ENCODE peak calls at places on chromosomes 7 and 10, in seven cellular contexts. N is tibial artery, C is astrocyte of the cerebellum, A is GM06990, M is lower leg skin, F is endodermal cell, W is right atrium auricular region. J is an unnamed sample.

GRCh38 chr10:72272689-72273409 is 875 bp upstream of the DDIT4 start:
- DNase-seq in N (peak; percentile 98), C (peak; percentile 73), A (peak; percentile 84), M (peak; percentile 98), F (peak; percentile 96), W (peak; percentile 98), J (peak; percentile 88)

GRCh38 chr7:43511769-43512515 is 71.0 kb upstream of the STK17A start:
- DNase-seq in N (no peak), C (no peak), A (no peak), M (no peak), F (no peak), W (no peak), J (no peak)

GRCh38 chr10:60461688-60462087 is 72.0 kb upstream of the ANK3 start:
- DNase-seq in N (no peak), C (no peak), A (no peak), M (no peak), F (no peak), W (no peak), J (no peak)

GRCh38 chr7:74059681-74060588 is 23.7 kb upstream of the LIMK1 start:
- DNase-seq in N (peak; percentile 82), C (no peak), A (no peak), M (peak; percentile 94), F (no peak), W (no peak), J (no peak)

GRCh38 chr7:113710310-113711106 is 208.3 kb downstream of the PPP1R3A start:
- DNase-seq in N (no peak), C (peak; percentile 82), A (peak; percentile 33), M (no peak), F (peak; percentile 81), W (peak; percentile 64), J (peak; percentile 89)

GRCh38 chr10:74310652-74311257 is 159.7 kb downstream of the ADK start:
- DNase-seq in N (no peak), C (no peak), A (no peak), M (no peak), F (no peak), W (no peak), J (no peak)

GRCh38 chr7:40502359-40502758 is 367.6 kb downstream of the SUGCT start:
- DNase-seq in N (no peak), C (no peak), A (no peak), M (no peak), F (no peak), W (no peak), J (no peak)

GRCh38 chr10:68542046-68542445 is 14.7 kb upstream of the SLC25A16 start:
- DNase-seq in N (no peak), C (no peak), A (no peak), M (no peak), F (no peak), W (no peak), J (no peak)

GRCh38 chr10:71216363-71216695 is 4.0 kb downstream of the UNC5B start:
- DNase-seq in N (peak; percentile 50), C (no peak), A (no peak), M (peak; percentile 39), F (peak; percentile 55), W (no peak), J (no peak)

GRCh38 chr7:79820387-79820786 is 314.2 kb upstream of the GNAI1 start:
- DNase-seq in N (no peak), C (peak; percentile 52), A (no peak), M (no peak), F (no peak), W (no peak), J (no peak)

GRCh38 chr7:1255817-1256340 is 23.2 kb downstream of the UNCX start:
- DNase-seq in N (no peak), C (no peak), A (no peak), M (no peak), F (no peak), W (no peak), J (no peak)

GRCh38 chr7:123727071-123727837 is 21.5 kb downstream of the WASL start:
- DNase-seq in N (no peak), C (peak; percentile 94), A (no peak), M (no peak), F (no peak), W (no peak), J (no peak)

GRCh38 chr7:116863168-116863670 is 832 bp downstream of the CAPZA2 start:
- DNase-seq in N (peak; percentile 67), C (no peak), A (no peak), M (no peak), F (peak; percentile 71), W (no peak), J (peak; percentile 19)

GRCh38 chr7:129612112-129613015 is 844 bp downstream of the NRF1 start:
- DNase-seq in N (peak; percentile 70), C (peak; percentile 19), A (peak; percentile 59), M (peak; percentile 94), F (peak; percentile 72), W (no peak), J (peak; percentile 60)

GRCh38 chr7:107711301-107711700 is 32.6 kb upstream of the CBLL1 start:
- DNase-seq in N (no peak), C (no peak), A (no peak), M (no peak), F (no peak), W (no peak), J (no peak)

GRCh38 chr7:111561659-111561908 is 708 bp downstream of the IMMP2L start:
- DNase-seq in N (no peak), C (no peak), A (no peak), M (no peak), F (no peak), W (no peak), J (no peak)

GRCh38 chr10:57964371-57964770 is 303.3 kb downstream of the IPMK start:
- DNase-seq in N (no peak), C (peak; percentile 90), A (no peak), M (no peak), F (no peak), W (no peak), J (no peak)

GRCh38 chr10:6005856-6006390 is 28.6 kb upstream of the IL15RA start:
- DNase-seq in N (no peak), C (no peak), A (no peak), M (peak; percentile 48), F (no peak), W (no peak), J (no peak)

GRCh38 chr7:44131173-44132009 is 8.0 kb upstream of the POLD2 start:
- DNase-seq in N (no peak), C (no peak), A (no peak), M (no peak), F (peak; percentile 85), W (no peak), J (peak; percentile 18)

GRCh38 chr7:45921699-45922519 is 837 bp upstream of the IGFBP3 start:
- DNase-seq in N (peak; percentile 85), C (peak; percentile 56), A (no peak), M (peak; percentile 93), F (peak; percentile 94), W (peak; percentile 83), J (peak; percentile 44)

GRCh38 chr7:154484406-154484805 is 432.2 kb downstream of the DPP6 start:
- DNase-seq in N (no peak), C (no peak), A (no peak), M (no peak), F (peak; percentile 62), W (no peak), J (no peak)

GRCh38 chr7:132825932-132826480 is 249.7 kb upstream of the PLXNA4 start:
- DNase-seq in N (no peak), C (no peak), A (no peak), M (no peak), F (no peak), W (no peak), J (no peak)

GRCh38 chr10:72259491-72260214 is 14.1 kb upstream of the DDIT4 start:
- DNase-seq in N (no peak), C (no peak), A (no peak), M (no peak), F (no peak), W (no peak), J (peak; percentile 62)

GRCh38 chr7:152504367-152504766 is 68.6 kb upstream of the KMT2C start:
- DNase-seq in N (no peak), C (no peak), A (no peak), M (no peak), F (peak; percentile 48), W (no peak), J (no peak)

GRCh38 chr7:16064316-16064715 is 357.0 kb downstream of the CRPPA start:
- DNase-seq in N (no peak), C (no peak), A (no peak), M (no peak), F (no peak), W (no peak), J (no peak)

GRCh38 chr7:16062269-16062668 is 359.1 kb downstream of the CRPPA start:
- DNase-seq in N (no peak), C (peak; percentile 85), A (no peak), M (no peak), F (no peak), W (no peak), J (no peak)

GRCh38 chr7:16061630-16062029 is 359.7 kb downstream of the CRPPA start:
- DNase-seq in N (no peak), C (no peak), A (no peak), M (no peak), F (no peak), W (no peak), J (no peak)

GRCh38 chr7:16063241-16063640 is 358.1 kb downstream of the CRPPA start:
- DNase-seq in N (no peak), C (no peak), A (no peak), M (no peak), F (no peak), W (no peak), J (no peak)

DNA sequence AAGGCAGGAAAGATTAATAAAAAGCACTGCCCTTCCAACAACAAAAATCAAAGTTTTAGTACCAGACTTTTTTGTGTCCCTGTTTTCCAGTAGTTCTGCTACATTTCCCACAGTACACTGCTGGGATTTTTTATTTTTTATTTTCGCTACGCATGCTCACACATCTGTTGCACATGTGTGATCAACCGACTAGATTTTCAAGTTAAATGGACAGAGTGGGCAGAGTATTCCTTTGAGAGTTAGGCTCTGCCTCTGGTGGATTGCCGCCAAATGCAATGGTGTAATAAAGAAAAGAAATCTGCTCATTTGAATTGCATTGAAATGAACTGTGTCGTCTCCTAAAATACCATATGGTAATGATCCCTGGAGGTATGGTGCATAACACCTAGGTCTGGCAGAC is 357.6 kb downstream of the CRPPA start:
- DNase-seq in N (no peak), C (no peak), A (no peak), M (no peak), F (no peak), W (no peak), J (no peak)
- H3K4me3 ChIP-seq in N (peak overlapping the region; percentile 1), C (no peak overlapping the region), A (no peak overlapping the region), M (no peak overlapping the region), F (no peak overlapping the region), W (no peak overlapping the region), J (no peak overlapping the region)

GRCh38 chr10:12129222-12130111 is at the start of gene SEC61A2:
- DNase-seq in N (peak; percentile 97), C (peak; percentile 49), A (peak; percentile 94), M (peak; percentile 99), F (peak; percentile 98), W (peak; percentile 88), J (peak; percentile 97)
- H3K4me3 ChIP-seq in N (peak within 1 kb of the TSS; percentile 95), C (peak within 1 kb of the TSS; percentile 77), A (peak within 1 kb of the TSS; percentile 85), M (peak within 1 kb of the TSS; percentile 81), F (peak within 1 kb of the TSS; percentile 91), W (peak within 1 kb of the TSS; percentile 78), J (peak within 1 kb of the TSS; percentile 83)

GRCh38 chr7:120272896-120273475 is at the start of gene KCND2:
- DNase-seq in N (no peak), C (no peak), A (peak; percentile 50), M (no peak), F (peak; percentile 80), W (no peak), J (peak; percentile 44)
- H3K4me3 ChIP-seq in N (peak within 1 kb of the TSS; percentile 52), C (peak within 1 kb of the TSS; percentile 64), A (peak within 1 kb of the TSS; percentile 87), M (peak within 1 kb of the TSS; percentile 20), F (peak within 1 kb of the TSS; percentile 80), W (peak within 1 kb of the TSS; percentile 26), J (peak within 1 kb of the TSS; percentile 91)

GRCh38 chr10:99779335-99779734 is 3.1 kb upstream of the ABCC2 start:
- DNase-seq in N (no peak), C (peak; percentile 16), A (no peak), M (no peak), F (no peak), W (no peak), J (peak; percentile 45)
- H3K4me3 ChIP-seq in N (no peak overlapping the region), C (no peak overlapping the region), A (no peak overlapping the region), M (no peak overlapping the region), F (no peak overlapping the region), W (no peak overlapping the region), J (no peak overlapping the region)

J was measured in GM12865.